ENCODE peak calls at places on chromosomes 12 and 14, in nine cellular contexts. One of them, this sample, is unnamed.

GRCh38 chr14:67650694-67651093 is 23.7 kb downstream of the VTI1B start:
- DNase-seq in naive thymus-derived CD4-positive, alpha-beta T cell: no peak
- DNase-seq in A673: no peak
- DNase-seq in astrocyte: peak; percentile 29
- DNase-seq in ascending aorta: no peak
- DNase-seq in heart left ventricle: no peak
- DNase-seq in cardiac muscle cell: peak; percentile 76
- DNase-seq in ovary: no peak
- DNase-seq in CD8-positive, alpha-beta memory T cell: no peak
- DNase-seq in this sample: no peak

GRCh38 chr14:94439453-94440057 is 13.0 kb downstream of the SERPINA11 start:
- DNase-seq in astrocyte: no peak
- DNase-seq in ovary: no peak
- DNase-seq in A673: no peak
- DNase-seq in CD8-positive, alpha-beta memory T cell: no peak
- DNase-seq in cardiac muscle cell: no peak
- DNase-seq in naive thymus-derived CD4-positive, alpha-beta T cell: no peak
- DNase-seq in heart left ventricle: no peak
- DNase-seq in ascending aorta: no peak
- DNase-seq in this sample: no peak

GRCh38 chr12:9674226-9674590 is 4.7 kb downstream of the CLEC2D start:
- DNase-seq in A673: no peak
- DNase-seq in ascending aorta: no peak
- DNase-seq in ovary: no peak
- DNase-seq in heart left ventricle: no peak
- DNase-seq in cardiac muscle cell: no peak
- DNase-seq in astrocyte: no peak
- DNase-seq in naive thymus-derived CD4-positive, alpha-beta T cell: peak; percentile 28
- DNase-seq in CD8-positive, alpha-beta memory T cell: peak; percentile 16
- DNase-seq in this sample: no peak

GRCh38 chr14:95498622-95499353 is 17.7 kb downstream of the SYNE3 start:
- DNase-seq in ascending aorta: no peak
- DNase-seq in naive thymus-derived CD4-positive, alpha-beta T cell: no peak
- DNase-seq in CD8-positive, alpha-beta memory T cell: no peak
- DNase-seq in astrocyte: no peak
- DNase-seq in cardiac muscle cell: peak; percentile 31
- DNase-seq in A673: no peak
- DNase-seq in ovary: peak; percentile 56
- DNase-seq in heart left ventricle: peak; percentile 55
- DNase-seq in this sample: peak; percentile 70

GRCh38 chr12:40327506-40327905 is 102.7 kb downstream of the LRRK2 start:
- DNase-seq in heart left ventricle: no peak
- DNase-seq in cardiac muscle cell: no peak
- DNase-seq in ascending aorta: no peak
- DNase-seq in naive thymus-derived CD4-positive, alpha-beta T cell: no peak
- DNase-seq in astrocyte: no peak
- DNase-seq in A673: no peak
- DNase-seq in ovary: no peak
- DNase-seq in CD8-positive, alpha-beta memory T cell: no peak
- DNase-seq in this sample: no peak

GRCh38 chr12:29503283-29503682 is 5.8 kb upstream of the OVCH1 start:
- DNase-seq in naive thymus-derived CD4-positive, alpha-beta T cell: no peak
- DNase-seq in astrocyte: no peak
- DNase-seq in heart left ventricle: no peak
- DNase-seq in cardiac muscle cell: no peak
- DNase-seq in CD8-positive, alpha-beta memory T cell: no peak
- DNase-seq in ovary: no peak
- DNase-seq in A673: no peak
- DNase-seq in ascending aorta: no peak
- DNase-seq in this sample: no peak

GRCh38 chr12:6824085-6824800 is 2.6 kb downstream of the GPR162 start:
- DNase-seq in A673: no peak
- DNase-seq in astrocyte: no peak
- DNase-seq in ovary: no peak
- DNase-seq in CD8-positive, alpha-beta memory T cell: no peak
- DNase-seq in heart left ventricle: no peak
- DNase-seq in cardiac muscle cell: no peak
- DNase-seq in naive thymus-derived CD4-positive, alpha-beta T cell: no peak
- DNase-seq in ascending aorta: no peak
- DNase-seq in this sample: peak; percentile 67

GRCh38 chr14:105474478-105475268 is at the start of gene CRIP2:
- DNase-seq in ovary: peak; percentile 64
- DNase-seq in astrocyte: no peak
- DNase-seq in cardiac muscle cell: peak; percentile 55
- DNase-seq in ascending aorta: no peak
- DNase-seq in heart left ventricle: peak; percentile 79
- DNase-seq in naive thymus-derived CD4-positive, alpha-beta T cell: no peak
- DNase-seq in A673: peak; percentile 81
- DNase-seq in CD8-positive, alpha-beta memory T cell: peak; percentile 44
- DNase-seq in this sample: peak; percentile 74

GRCh38 chr14:35333797-35334743 is 41.9 kb downstream of the PSMA6 start:
- DNase-seq in ascending aorta: no peak
- DNase-seq in A673: no peak
- DNase-seq in astrocyte: no peak
- DNase-seq in cardiac muscle cell: no peak
- DNase-seq in heart left ventricle: no peak
- DNase-seq in naive thymus-derived CD4-positive, alpha-beta T cell: no peak
- DNase-seq in CD8-positive, alpha-beta memory T cell: no peak
- DNase-seq in ovary: no peak
- DNase-seq in this sample: no peak

GRCh38 chr12:116547955-116548471 is 11.2 kb upstream of the MAP1LC3B2 start:
- DNase-seq in A673: no peak
- DNase-seq in ovary: no peak
- DNase-seq in astrocyte: peak; percentile 53
- DNase-seq in CD8-positive, alpha-beta memory T cell: no peak
- DNase-seq in heart left ventricle: no peak
- DNase-seq in ascending aorta: no peak
- DNase-seq in naive thymus-derived CD4-positive, alpha-beta T cell: no peak
- DNase-seq in cardiac muscle cell: no peak
- DNase-seq in this sample: no peak

GRCh38 chr12:48349471-48349870 is 1.2 kb downstream of the ZNF641 start:
- DNase-seq in cardiac muscle cell: peak; percentile 72
- DNase-seq in A673: no peak
- DNase-seq in CD8-positive, alpha-beta memory T cell: no peak
- DNase-seq in ascending aorta: no peak
- DNase-seq in heart left ventricle: peak; percentile 52
- DNase-seq in ovary: no peak
- DNase-seq in astrocyte: no peak
- DNase-seq in naive thymus-derived CD4-positive, alpha-beta T cell: no peak
- DNase-seq in this sample: peak; percentile 63

GRCh38 chr14:101087614-101088394 is 184.3 kb upstream of the RTL1 start:
- DNase-seq in heart left ventricle: no peak
- DNase-seq in astrocyte: peak; percentile 40
- DNase-seq in ovary: no peak
- DNase-seq in cardiac muscle cell: peak; percentile 44
- DNase-seq in CD8-positive, alpha-beta memory T cell: no peak
- DNase-seq in ascending aorta: no peak
- DNase-seq in naive thymus-derived CD4-positive, alpha-beta T cell: no peak
- DNase-seq in A673: no peak
- DNase-seq in this sample: no peak

GRCh38 chr12:49227701-49228100 is 37.2 kb upstream of the TUBA1C start:
- DNase-seq in cardiac muscle cell: no peak
- DNase-seq in astrocyte: no peak
- DNase-seq in ascending aorta: no peak
- DNase-seq in A673: no peak
- DNase-seq in heart left ventricle: no peak
- DNase-seq in naive thymus-derived CD4-positive, alpha-beta T cell: no peak
- DNase-seq in ovary: no peak
- DNase-seq in CD8-positive, alpha-beta memory T cell: no peak
- DNase-seq in this sample: no peak

GRCh38 chr14:98175881-98176280 is 1096.1 kb downstream of the BCL11B start:
- DNase-seq in A673: no peak
- DNase-seq in astrocyte: no peak
- DNase-seq in ascending aorta: no peak
- DNase-seq in heart left ventricle: no peak
- DNase-seq in cardiac muscle cell: no peak
- DNase-seq in naive thymus-derived CD4-positive, alpha-beta T cell: no peak
- DNase-seq in ovary: no peak
- DNase-seq in CD8-positive, alpha-beta memory T cell: no peak
- DNase-seq in this sample: no peak

GRCh38 chr14:96622926-96623325 is 120.7 kb downstream of the PAPOLA start:
- DNase-seq in astrocyte: no peak
- DNase-seq in ovary: no peak
- DNase-seq in ascending aorta: no peak
- DNase-seq in A673: no peak
- DNase-seq in naive thymus-derived CD4-positive, alpha-beta T cell: no peak
- DNase-seq in heart left ventricle: no peak
- DNase-seq in cardiac muscle cell: no peak
- DNase-seq in CD8-positive, alpha-beta memory T cell: no peak
- DNase-seq in this sample: no peak

GRCh38 chr12:123395236-123395635 is 11.3 kb downstream of the KMT5A start:
- DNase-seq in heart left ventricle: no peak
- DNase-seq in CD8-positive, alpha-beta memory T cell: no peak
- DNase-seq in naive thymus-derived CD4-positive, alpha-beta T cell: no peak
- DNase-seq in ovary: no peak
- DNase-seq in cardiac muscle cell: no peak
- DNase-seq in astrocyte: no peak
- DNase-seq in A673: no peak
- DNase-seq in ascending aorta: no peak
- DNase-seq in this sample: no peak

GRCh38 chr12:67772276-67773169 is 124.0 kb downstream of the DYRK2 start:
- DNase-seq in cardiac muscle cell: peak; percentile 71
- DNase-seq in ovary: no peak
- DNase-seq in astrocyte: peak; percentile 75
- DNase-seq in naive thymus-derived CD4-positive, alpha-beta T cell: no peak
- DNase-seq in CD8-positive, alpha-beta memory T cell: no peak
- DNase-seq in A673: peak; percentile 89
- DNase-seq in ascending aorta: no peak
- DNase-seq in heart left ventricle: peak; percentile 66
- DNase-seq in this sample: peak; percentile 35

GRCh38 chr12:123149088-123149827 is 1.6 kb downstream of the PITPNM2 start:
- DNase-seq in heart left ventricle: no peak
- DNase-seq in ovary: no peak
- DNase-seq in naive thymus-derived CD4-positive, alpha-beta T cell: no peak
- DNase-seq in ascending aorta: no peak
- DNase-seq in astrocyte: no peak
- DNase-seq in cardiac muscle cell: peak; percentile 36
- DNase-seq in A673: no peak
- DNase-seq in CD8-positive, alpha-beta memory T cell: no peak
- DNase-seq in this sample: peak; percentile 27

GRCh38 chr12:123141615-123142517 is 9.0 kb downstream of the PITPNM2 start:
- DNase-seq in astrocyte: peak; percentile 90
- DNase-seq in cardiac muscle cell: peak; percentile 71
- DNase-seq in A673: no peak
- DNase-seq in heart left ventricle: peak; percentile 87
- DNase-seq in ascending aorta: no peak
- DNase-seq in naive thymus-derived CD4-positive, alpha-beta T cell: no peak
- DNase-seq in ovary: peak; percentile 84
- DNase-seq in CD8-positive, alpha-beta memory T cell: no peak
- DNase-seq in this sample: peak; percentile 85

GRCh38 chr12:10191865-10192264 is 13.0 kb downstream of the TMEM52B start:
- DNase-seq in ovary: no peak
- DNase-seq in ascending aorta: no peak
- DNase-seq in cardiac muscle cell: no peak
- DNase-seq in heart left ventricle: no peak
- DNase-seq in CD8-positive, alpha-beta memory T cell: no peak
- DNase-seq in naive thymus-derived CD4-positive, alpha-beta T cell: no peak
- DNase-seq in A673: peak; percentile 15
- DNase-seq in astrocyte: peak; percentile 87
- DNase-seq in this sample: no peak

GRCh38 chr14:49897965-49898364 is 5.1 kb downstream of the ARF6 start:
- DNase-seq in ascending aorta: no peak
- DNase-seq in naive thymus-derived CD4-positive, alpha-beta T cell: no peak
- DNase-seq in ovary: no peak
- DNase-seq in cardiac muscle cell: no peak
- DNase-seq in heart left ventricle: no peak
- DNase-seq in astrocyte: no peak
- DNase-seq in CD8-positive, alpha-beta memory T cell: no peak
- DNase-seq in A673: no peak
- DNase-seq in this sample: no peak
- H3K4me3 ChIP-seq in ascending aorta: peak overlapping the region; percentile 13
- H3K4me3 ChIP-seq in naive thymus-derived CD4-positive, alpha-beta T cell: peak overlapping the region; percentile 32
- H3K4me3 ChIP-seq in ovary: no peak overlapping the region
- H3K4me3 ChIP-seq in cardiac muscle cell: no peak overlapping the region
- H3K4me3 ChIP-seq in heart left ventricle: no peak overlapping the region
- H3K4me3 ChIP-seq in astrocyte: peak overlapping the region; percentile 8
- H3K4me3 ChIP-seq in CD8-positive, alpha-beta memory T cell: no peak overlapping the region
- H3K4me3 ChIP-seq in A673: no peak overlapping the region
- H3K4me3 ChIP-seq in this sample: no peak overlapping the region

DNA sequence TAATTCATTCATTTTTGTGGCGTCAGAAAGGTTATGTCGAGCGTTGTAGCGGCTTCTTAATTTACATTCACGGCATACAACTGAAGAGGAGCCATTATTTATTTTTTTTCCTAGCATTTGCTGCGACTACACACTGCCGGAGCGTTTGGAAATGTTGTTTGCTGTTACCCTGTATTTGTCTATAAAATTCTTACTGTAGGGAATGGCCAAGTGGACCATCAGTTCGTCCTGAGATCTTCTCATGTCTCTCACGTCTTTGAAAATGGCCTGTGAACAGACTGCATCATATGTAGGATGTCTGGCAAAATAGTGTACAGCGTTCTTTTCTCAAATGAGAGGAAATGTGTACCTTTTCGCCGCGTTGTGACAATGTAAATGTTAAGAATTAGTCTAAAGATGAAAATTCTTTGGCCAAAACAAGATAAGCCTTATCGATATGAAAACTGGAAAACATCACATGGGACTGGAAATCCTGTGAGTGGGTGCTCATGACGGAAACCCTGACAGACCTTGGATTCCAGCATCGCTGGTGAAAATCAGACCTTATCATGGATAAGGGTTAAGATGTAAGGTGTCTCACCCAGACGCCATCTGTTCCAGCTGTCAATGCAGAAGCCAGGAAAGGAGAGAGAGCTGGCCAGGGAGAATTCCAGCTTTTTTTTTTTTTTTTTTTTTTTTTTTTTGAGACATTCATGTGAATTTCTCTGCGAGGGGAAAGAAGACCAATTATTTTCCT is 1.5 kb downstream of the TRAF3 start:
- DNase-seq in astrocyte: no peak
- DNase-seq in ascending aorta: no peak
- DNase-seq in cardiac muscle cell: no peak
- DNase-seq in heart left ventricle: no peak
- DNase-seq in A673: no peak
- DNase-seq in ovary: no peak
- DNase-seq in naive thymus-derived CD4-positive, alpha-beta T cell: no peak
- DNase-seq in CD8-positive, alpha-beta memory T cell: no peak
- DNase-seq in this sample: no peak
- H3K4me1 ChIP-seq in astrocyte: peaks cover 32% of the 10 kb centered on the region
- H3K4me1 ChIP-seq in ascending aorta: no peaks in the 10 kb centered on the region
- H3K4me1 ChIP-seq in cardiac muscle cell: peaks cover 9% of the 10 kb centered on the region
- H3K4me1 ChIP-seq in heart left ventricle: peaks cover 19% of the 10 kb centered on the region
- H3K4me1 ChIP-seq in A673: peaks cover 22% of the 10 kb centered on the region
- H3K4me1 ChIP-seq in ovary: no peaks in the 10 kb centered on the region
- H3K4me1 ChIP-seq in naive thymus-derived CD4-positive, alpha-beta T cell: peaks cover 56% of the 10 kb centered on the region
- H3K4me1 ChIP-seq in CD8-positive, alpha-beta memory T cell: peaks cover 58% of the 10 kb centered on the region
- H3K4me1 ChIP-seq in this sample: no peaks in the 10 kb centered on the region

GRCh38 chr12:34602213-34602940 is 580.1 kb downstream of the ALG10 start:
- DNase-seq in ascending aorta: no peak
- DNase-seq in heart left ventricle: no peak
- DNase-seq in A673: no peak
- DNase-seq in ovary: no peak
- DNase-seq in naive thymus-derived CD4-positive, alpha-beta T cell: no peak
- DNase-seq in CD8-positive, alpha-beta memory T cell: no peak
- DNase-seq in cardiac muscle cell: no peak
- DNase-seq in astrocyte: no peak
- DNase-seq in this sample: no peak
- H3K9me3 ChIP-seq in ascending aorta: peaks cover 22% of the 10 kb centered on the region
- H3K9me3 ChIP-seq in heart left ventricle: peaks cover 93% of the 10 kb centered on the region
- H3K9me3 ChIP-seq in A673: peaks cover 21% of the 10 kb centered on the region
- H3K9me3 ChIP-seq in ovary: no peaks in the 10 kb centered on the region
- H3K9me3 ChIP-seq in naive thymus-derived CD4-positive, alpha-beta T cell: no peaks in the 10 kb centered on the region
- H3K9me3 ChIP-seq in CD8-positive, alpha-beta memory T cell: no peaks in the 10 kb centered on the region
- H3K9me3 ChIP-seq in cardiac muscle cell: no peaks in the 10 kb centered on the region
- H3K9me3 ChIP-seq in astrocyte: peaks cover 34% of the 10 kb centered on the region
- H3K9me3 ChIP-seq in this sample: no peaks in the 10 kb centered on the region

GRCh38 chr14:22489247-22489551 is 99.8 kb downstream of the DAD1 start:
- DNase-seq in naive thymus-derived CD4-positive, alpha-beta T cell: no peak
- DNase-seq in astrocyte: no peak
- DNase-seq in ovary: no peak
- DNase-seq in ascending aorta: no peak
- DNase-seq in A673: no peak
- DNase-seq in CD8-positive, alpha-beta memory T cell: no peak
- DNase-seq in heart left ventricle: peak; percentile 66
- DNase-seq in cardiac muscle cell: no peak
- DNase-seq in this sample: peak; percentile 61
- H3K4me3 ChIP-seq in naive thymus-derived CD4-positive, alpha-beta T cell: peak overlapping the region; percentile 50
- H3K4me3 ChIP-seq in astrocyte: no peak overlapping the region
- H3K4me3 ChIP-seq in ovary: no peak overlapping the region
- H3K4me3 ChIP-seq in ascending aorta: no peak overlapping the region
- H3K4me3 ChIP-seq in A673: no peak overlapping the region
- H3K4me3 ChIP-seq in CD8-positive, alpha-beta memory T cell: no peak overlapping the region
- H3K4me3 ChIP-seq in heart left ventricle: no peak overlapping the region
- H3K4me3 ChIP-seq in cardiac muscle cell: no peak overlapping the region
- H3K4me3 ChIP-seq in this sample: no peak overlapping the region

This sample was measured in right cardiac atrium.